ENCODE peak calls at places on chromosomes 6 and 20, in nine cellular contexts. One of them, this sample, is unnamed.

GRCh38 chr6:47484616-47485015 is 7.0 kb downstream of the CD2AP start:
- DNase-seq in cardiac muscle cell: no peak
- DNase-seq in NCI-H2081: no peak
- DNase-seq in stimulated activated CD8-positive, alpha-beta memory T cell treated with anti-CD3 and anti-CD28 coated beads, Interleukin-4, amount 100 ng/mL, for 1 hour: no peak
- DNase-seq in left ventricle myocardium inferior: no peak
- DNase-seq in heart right ventricle: no peak
- DNase-seq in activated CD4-positive, alpha-beta memory T cell treated with anti-CD3 and anti-CD28 coated beads, Interleukin-2, amount 10 ng/mL, durations not matched to agents 7 days and 5 days: no peak
- DNase-seq in brain microvascular endothelial cell: peak
- DNase-seq in myocyte: peak
- DNase-seq in this sample: no peak

GRCh38 chr20:50450961-50451752 is 59.0 kb upstream of the PTPN1 start:
- DNase-seq in brain microvascular endothelial cell: peak
- DNase-seq in stimulated activated CD8-positive, alpha-beta memory T cell treated with anti-CD3 and anti-CD28 coated beads, Interleukin-4, amount 100 ng/mL, for 1 hour: no peak
- DNase-seq in heart right ventricle: no peak
- DNase-seq in left ventricle myocardium inferior: no peak
- DNase-seq in NCI-H2081: no peak
- DNase-seq in cardiac muscle cell: peak
- DNase-seq in myocyte: peak
- DNase-seq in activated CD4-positive, alpha-beta memory T cell treated with anti-CD3 and anti-CD28 coated beads, Interleukin-2, amount 10 ng/mL, durations not matched to agents 7 days and 5 days: no peak
- DNase-seq in this sample: no peak

GRCh38 chr6:41546475-41546865 is 289 bp downstream of the FOXP4 start:
- DNase-seq in left ventricle myocardium inferior: no peak
- DNase-seq in myocyte: no peak
- DNase-seq in heart right ventricle: no peak
- DNase-seq in cardiac muscle cell: no peak
- DNase-seq in activated CD4-positive, alpha-beta memory T cell treated with anti-CD3 and anti-CD28 coated beads, Interleukin-2, amount 10 ng/mL, durations not matched to agents 7 days and 5 days: no peak
- DNase-seq in stimulated activated CD8-positive, alpha-beta memory T cell treated with anti-CD3 and anti-CD28 coated beads, Interleukin-4, amount 100 ng/mL, for 1 hour: no peak
- DNase-seq in brain microvascular endothelial cell: no peak
- DNase-seq in NCI-H2081: peak
- DNase-seq in this sample: no peak

GRCh38 chr6:35419431-35419830 is 32.7 kb upstream of the FANCE start:
- DNase-seq in heart right ventricle: no peak
- DNase-seq in activated CD4-positive, alpha-beta memory T cell treated with anti-CD3 and anti-CD28 coated beads, Interleukin-2, amount 10 ng/mL, durations not matched to agents 7 days and 5 days: peak
- DNase-seq in stimulated activated CD8-positive, alpha-beta memory T cell treated with anti-CD3 and anti-CD28 coated beads, Interleukin-4, amount 100 ng/mL, for 1 hour: no peak
- DNase-seq in left ventricle myocardium inferior: no peak
- DNase-seq in myocyte: no peak
- DNase-seq in NCI-H2081: no peak
- DNase-seq in brain microvascular endothelial cell: peak
- DNase-seq in cardiac muscle cell: peak
- DNase-seq in this sample: no peak

GRCh38 chr20:62822239-62822787 is 5.5 kb downstream of the COL9A3 start:
- DNase-seq in NCI-H2081: no peak
- DNase-seq in activated CD4-positive, alpha-beta memory T cell treated with anti-CD3 and anti-CD28 coated beads, Interleukin-2, amount 10 ng/mL, durations not matched to agents 7 days and 5 days: no peak
- DNase-seq in cardiac muscle cell: no peak
- DNase-seq in brain microvascular endothelial cell: no peak
- DNase-seq in myocyte: no peak
- DNase-seq in stimulated activated CD8-positive, alpha-beta memory T cell treated with anti-CD3 and anti-CD28 coated beads, Interleukin-4, amount 100 ng/mL, for 1 hour: no peak
- DNase-seq in left ventricle myocardium inferior: no peak
- DNase-seq in heart right ventricle: no peak
- DNase-seq in this sample: no peak

GRCh38 chr6:79070206-79070825 is 7.7 kb downstream of the PHIP start:
- DNase-seq in cardiac muscle cell: no peak
- DNase-seq in brain microvascular endothelial cell: peak
- DNase-seq in myocyte: peak
- DNase-seq in heart right ventricle: no peak
- DNase-seq in activated CD4-positive, alpha-beta memory T cell treated with anti-CD3 and anti-CD28 coated beads, Interleukin-2, amount 10 ng/mL, durations not matched to agents 7 days and 5 days: no peak
- DNase-seq in left ventricle myocardium inferior: no peak
- DNase-seq in stimulated activated CD8-positive, alpha-beta memory T cell treated with anti-CD3 and anti-CD28 coated beads, Interleukin-4, amount 100 ng/mL, for 1 hour: no peak
- DNase-seq in NCI-H2081: no peak
- DNase-seq in this sample: no peak

GRCh38 chr20:12762725-12763124 is 246.0 kb upstream of the SPTLC3 start:
- DNase-seq in cardiac muscle cell: peak
- DNase-seq in brain microvascular endothelial cell: no peak
- DNase-seq in stimulated activated CD8-positive, alpha-beta memory T cell treated with anti-CD3 and anti-CD28 coated beads, Interleukin-4, amount 100 ng/mL, for 1 hour: no peak
- DNase-seq in NCI-H2081: no peak
- DNase-seq in activated CD4-positive, alpha-beta memory T cell treated with anti-CD3 and anti-CD28 coated beads, Interleukin-2, amount 10 ng/mL, durations not matched to agents 7 days and 5 days: no peak
- DNase-seq in left ventricle myocardium inferior: peak
- DNase-seq in myocyte: no peak
- DNase-seq in heart right ventricle: no peak
- DNase-seq in this sample: peak

GRCh38 chr6:148491638-148492210 is 149.1 kb downstream of the SASH1 start:
- DNase-seq in NCI-H2081: no peak
- DNase-seq in activated CD4-positive, alpha-beta memory T cell treated with anti-CD3 and anti-CD28 coated beads, Interleukin-2, amount 10 ng/mL, durations not matched to agents 7 days and 5 days: no peak
- DNase-seq in heart right ventricle: no peak
- DNase-seq in brain microvascular endothelial cell: peak
- DNase-seq in cardiac muscle cell: no peak
- DNase-seq in stimulated activated CD8-positive, alpha-beta memory T cell treated with anti-CD3 and anti-CD28 coated beads, Interleukin-4, amount 100 ng/mL, for 1 hour: no peak
- DNase-seq in myocyte: no peak
- DNase-seq in left ventricle myocardium inferior: no peak
- DNase-seq in this sample: no peak

GRCh38 chr6:123763904-123764303 is 39.8 kb upstream of the NKAIN2 start:
- DNase-seq in myocyte: no peak
- DNase-seq in heart right ventricle: no peak
- DNase-seq in NCI-H2081: no peak
- DNase-seq in left ventricle myocardium inferior: no peak
- DNase-seq in activated CD4-positive, alpha-beta memory T cell treated with anti-CD3 and anti-CD28 coated beads, Interleukin-2, amount 10 ng/mL, durations not matched to agents 7 days and 5 days: no peak
- DNase-seq in brain microvascular endothelial cell: no peak
- DNase-seq in stimulated activated CD8-positive, alpha-beta memory T cell treated with anti-CD3 and anti-CD28 coated beads, Interleukin-4, amount 100 ng/mL, for 1 hour: no peak
- DNase-seq in cardiac muscle cell: no peak
- DNase-seq in this sample: no peak

GRCh38 chr6:128242765-128243403 is 277.5 kb downstream of the PTPRK start:
- DNase-seq in myocyte: no peak
- DNase-seq in heart right ventricle: no peak
- DNase-seq in left ventricle myocardium inferior: no peak
- DNase-seq in activated CD4-positive, alpha-beta memory T cell treated with anti-CD3 and anti-CD28 coated beads, Interleukin-2, amount 10 ng/mL, durations not matched to agents 7 days and 5 days: no peak
- DNase-seq in brain microvascular endothelial cell: peak
- DNase-seq in stimulated activated CD8-positive, alpha-beta memory T cell treated with anti-CD3 and anti-CD28 coated beads, Interleukin-4, amount 100 ng/mL, for 1 hour: no peak
- DNase-seq in NCI-H2081: no peak
- DNase-seq in cardiac muscle cell: no peak
- DNase-seq in this sample: no peak

GRCh38 chr20:49279677-49280462 is 2.0 kb upstream of the ZNFX1 start:
- DNase-seq in NCI-H2081: no peak
- DNase-seq in myocyte: no peak
- DNase-seq in left ventricle myocardium inferior: no peak
- DNase-seq in stimulated activated CD8-positive, alpha-beta memory T cell treated with anti-CD3 and anti-CD28 coated beads, Interleukin-4, amount 100 ng/mL, for 1 hour: no peak
- DNase-seq in heart right ventricle: no peak
- DNase-seq in cardiac muscle cell: no peak
- DNase-seq in brain microvascular endothelial cell: no peak
- DNase-seq in activated CD4-positive, alpha-beta memory T cell treated with anti-CD3 and anti-CD28 coated beads, Interleukin-2, amount 10 ng/mL, durations not matched to agents 7 days and 5 days: no peak
- DNase-seq in this sample: no peak

GRCh38 chr6:166586424-166587156 is at the start of gene RAMACL:
- DNase-seq in cardiac muscle cell: peak
- DNase-seq in NCI-H2081: peak
- DNase-seq in left ventricle myocardium inferior: no peak
- DNase-seq in brain microvascular endothelial cell: no peak
- DNase-seq in activated CD4-positive, alpha-beta memory T cell treated with anti-CD3 and anti-CD28 coated beads, Interleukin-2, amount 10 ng/mL, durations not matched to agents 7 days and 5 days: peak
- DNase-seq in stimulated activated CD8-positive, alpha-beta memory T cell treated with anti-CD3 and anti-CD28 coated beads, Interleukin-4, amount 100 ng/mL, for 1 hour: no peak
- DNase-seq in heart right ventricle: no peak
- DNase-seq in myocyte: no peak
- DNase-seq in this sample: no peak

This sample was measured in Ammon's horn.